ENCODE peak calls at places on chromosomes 13 and 19, in seven cellular contexts. V is heart right ventricle, F is dermis blood vessel endothelial cell, E is OCI-LY7, D is retinal pigment epithelial cell, I is prostate gland, N is amygdala. C is an unnamed sample.

GRCh38 chr19:35641515-35642151 is at the start of gene ETV2:
- DNase-seq in V (peak; percentile 46), F (peak; percentile 64), E (peak; percentile 35), D (no peak), I (no peak), N (no peak), C (peak; percentile 37)

GRCh38 chr19:57708641-57709354 is at the start of gene ZNF154:
- DNase-seq in V (peak; percentile 27), F (peak; percentile 60), E (no peak), D (peak; percentile 44), I (peak; percentile 30), N (peak; percentile 13), C (no peak)

GRCh38 chr19:12666305-12667048 is at the start of the genes MAN2B1 and WDR83:
- DNase-seq in V (peak; percentile 78), F (peak; percentile 77), E (peak; percentile 85), D (no peak), I (peak; percentile 55), N (peak; percentile 31), C (no peak)

GRCh38 chr19:8361921-8362793 is 1.8 kb upstream of the ANGPTL4 start:
- DNase-seq in V (peak; percentile 93), F (peak; percentile 99), E (no peak), D (peak; percentile 98), I (peak; percentile 98), N (peak; percentile 71), C (peak; percentile 93)

GRCh38 chr13:37736040-37736439 is 133.5 kb downstream of the TRPC4 start:
- DNase-seq in V (no peak), F (no peak), E (no peak), D (no peak), I (no peak), N (no peak), C (no peak)

GRCh38 chr13:41060723-41061074 is 610 bp upstream of the WBP4 start:
- DNase-seq in V (peak; percentile 82), F (peak; percentile 83), E (peak; percentile 86), D (no peak), I (peak; percentile 68), N (peak; percentile 80), C (peak; percentile 86)

GRCh38 chr13:90222758-90223157 is 1124.7 kb upstream of the MIR17HG start:
- DNase-seq in V (no peak), F (no peak), E (no peak), D (no peak), I (no peak), N (no peak), C (no peak)

GRCh38 chr13:40613192-40613818 is 53.1 kb downstream of the FOXO1 start:
- DNase-seq in V (no peak), F (peak; percentile 68), E (peak; percentile 68), D (no peak), I (peak; percentile 30), N (no peak), C (peak; percentile 74)

GRCh38 chr19:16814526-16815100 is 14.6 kb upstream of the SIN3B start:
- DNase-seq in V (no peak), F (peak; percentile 26), E (no peak), D (no peak), I (no peak), N (no peak), C (peak; percentile 29)

GRCh38 chr19:45254044-45254531 is 3.0 kb downstream of the MARK4 start:
- DNase-seq in V (no peak), F (no peak), E (no peak), D (no peak), I (no peak), N (no peak), C (no peak)

GRCh38 chr13:95833126-95833525 is 156.2 kb downstream of the DNAJC3 start:
- DNase-seq in V (no peak), F (peak; percentile 2), E (no peak), D (no peak), I (no peak), N (no peak), C (no peak)

GRCh38 chr13:44763604-44764311 is 187.6 kb upstream of the TSC22D1 start:
- DNase-seq in V (peak; percentile 35), F (peak; percentile 66), E (no peak), D (no peak), I (peak; percentile 32), N (no peak), C (no peak)

GRCh38 chr19:33301011-33301899 is 1.1 kb downstream of the CEBPA start:
- DNase-seq in V (no peak), F (no peak), E (no peak), D (no peak), I (peak; percentile 27), N (no peak), C (no peak)

GRCh38 chr13:45781553-45782326 is 69.8 kb downstream of the SIAH3 start:
- DNase-seq in V (peak; percentile 69), F (peak; percentile 7), E (no peak), D (peak; percentile 76), I (no peak), N (no peak), C (no peak)

GRCh38 chr19:39070888-39071287 is 13.3 kb upstream of the ACP7 start:
- DNase-seq in V (no peak), F (no peak), E (no peak), D (peak; percentile 5), I (no peak), N (no peak), C (no peak)

GRCh38 chr19:6248856-6249255 is 30.9 kb downstream of the MLLT1 start:
- DNase-seq in V (no peak), F (no peak), E (no peak), D (no peak), I (no peak), N (no peak), C (no peak)

GRCh38 chr13:82717249-82717648 is 1165.0 kb downstream of the SLITRK1 start:
- DNase-seq in V (no peak), F (no peak), E (no peak), D (peak; percentile 93), I (no peak), N (no peak), C (peak; percentile 1)

GRCh38 chr19:42561512-42561911 is 33.2 kb downstream of the CEACAM8 start:
- DNase-seq in V (no peak), F (no peak), E (no peak), D (no peak), I (no peak), N (no peak), C (no peak)

GRCh38 chr19:3275068-3275582 is 50.7 kb downstream of the CELF5 start:
- DNase-seq in V (no peak), F (peak; percentile 32), E (peak; percentile 80), D (no peak), I (no peak), N (no peak), C (no peak)

GRCh38 chr19:15421726-15422260 is 3.0 kb upstream of the AKAP8L start:
- DNase-seq in V (peak; percentile 68), F (no peak), E (no peak), D (no peak), I (peak; percentile 45), N (peak; percentile 76), C (no peak)

GRCh38 chr13:81051873-81052272 is 710.9 kb upstream of the SPRY2 start:
- DNase-seq in V (no peak), F (peak; percentile 24), E (no peak), D (no peak), I (no peak), N (no peak), C (no peak)

GRCh38 chr13:34942732-34943674 is 933 bp downstream of the NBEA start:
- DNase-seq in V (peak; percentile 26), F (no peak), E (peak; percentile 28), D (no peak), I (peak; percentile 44), N (peak; percentile 2), C (no peak)

GRCh38 chr19:37007587-37008220 is 70.5 kb upstream of the ZNF420 start:
- DNase-seq in V (peak; percentile 87), F (peak; percentile 77), E (no peak), D (peak; percentile 1), I (peak; percentile 21), N (no peak), C (peak; percentile 56)

GRCh38 chr19:38441660-38442348 is 8.3 kb downstream of the RYR1 start:
- DNase-seq in V (no peak), F (no peak), E (peak; percentile 11), D (no peak), I (no peak), N (no peak), C (no peak)

GRCh38 chr13:22082437-22083100 is 411.7 kb downstream of the FGF9 start:
- DNase-seq in V (no peak), F (no peak), E (no peak), D (no peak), I (no peak), N (no peak), C (no peak)

GRCh38 chr13:52003551-52003950 is 7.7 kb downstream of the ATP7B start:
- DNase-seq in V (no peak), F (no peak), E (no peak), D (no peak), I (no peak), N (no peak), C (no peak)

GRCh38 chr19:9877775-9878510 is 42.8 kb downstream of the PIN1 start:
- DNase-seq in V (no peak), F (no peak), E (no peak), D (no peak), I (no peak), N (no peak), C (no peak)

GRCh38 chr13:32538234-32538620 is 368 bp downstream of the N4BP2L2 start:
- DNase-seq in V (peak; percentile 22), F (peak; percentile 64), E (no peak), D (peak; percentile 36), I (no peak), N (no peak), C (peak; percentile 37)

GRCh38 chr19:31312004-31312403 is 37.2 kb downstream of the TSHZ3 start:
- DNase-seq in V (no peak), F (no peak), E (no peak), D (no peak), I (no peak), N (no peak), C (no peak)

GRCh38 chr13:65940720-65941119 is 1289.4 kb downstream of the PCDH9 start:
- DNase-seq in V (no peak), F (no peak), E (no peak), D (no peak), I (no peak), N (no peak), C (no peak)